ENCODE peak calls at places on chromosomes 11 and 22, in four cellular contexts. One of them, this sample, is unnamed.

GRCh38 chr22:43237280-43237679 is 50.3 kb upstream of the TTLL12 start:
- DNase-seq in amniotic stem cell: no peak
- DNase-seq in kidney tubule cell: no peak
- DNase-seq in natural killer cell treated with Interleukin-12 subunit alpha and Interleukin-12 subunit beta and Interleukin-15 and Interleukin-18, amount 100 ng/mL, for 72 hours: no peak
- DNase-seq in this sample: no peak

GRCh38 chr22:49482811-49483210 is 344.9 kb downstream of the BRD1 start:
- DNase-seq in kidney tubule cell: no peak
- DNase-seq in natural killer cell treated with Interleukin-12 subunit alpha and Interleukin-12 subunit beta and Interleukin-15 and Interleukin-18, amount 100 ng/mL, for 72 hours: no peak
- DNase-seq in amniotic stem cell: no peak
- DNase-seq in this sample: no peak

GRCh38 chr11:96869207-96869606 is 479.4 kb downstream of the JRKL start:
- DNase-seq in natural killer cell treated with Interleukin-12 subunit alpha and Interleukin-12 subunit beta and Interleukin-15 and Interleukin-18, amount 100 ng/mL, for 72 hours: no peak
- DNase-seq in amniotic stem cell: no peak
- DNase-seq in kidney tubule cell: no peak
- DNase-seq in this sample: no peak

GRCh38 chr11:14413307-14414072 is 54.5 kb upstream of the RRAS2 start:
- DNase-seq in kidney tubule cell: peak
- DNase-seq in amniotic stem cell: no peak
- DNase-seq in natural killer cell treated with Interleukin-12 subunit alpha and Interleukin-12 subunit beta and Interleukin-15 and Interleukin-18, amount 100 ng/mL, for 72 hours: peak
- DNase-seq in this sample: no peak

GRCh38 chr22:28477556-28477955 is 202.1 kb downstream of the TTC28 start:
- DNase-seq in kidney tubule cell: no peak
- DNase-seq in natural killer cell treated with Interleukin-12 subunit alpha and Interleukin-12 subunit beta and Interleukin-15 and Interleukin-18, amount 100 ng/mL, for 72 hours: no peak
- DNase-seq in amniotic stem cell: no peak
- DNase-seq in this sample: no peak

GRCh38 chr22:31343235-31344191 is 2.6 kb downstream of the PATZ1 start:
- DNase-seq in kidney tubule cell: peak
- DNase-seq in natural killer cell treated with Interleukin-12 subunit alpha and Interleukin-12 subunit beta and Interleukin-15 and Interleukin-18, amount 100 ng/mL, for 72 hours: no peak
- DNase-seq in amniotic stem cell: peak
- DNase-seq in this sample: no peak

GRCh38 chr22:47006433-47006832 is 244.0 kb downstream of the TBC1D22A start:
- DNase-seq in natural killer cell treated with Interleukin-12 subunit alpha and Interleukin-12 subunit beta and Interleukin-15 and Interleukin-18, amount 100 ng/mL, for 72 hours: no peak
- DNase-seq in amniotic stem cell: no peak
- DNase-seq in kidney tubule cell: no peak
- DNase-seq in this sample: no peak

GRCh38 chr11:97850726-97851125 is 1170.0 kb upstream of the CNTN5 start:
- DNase-seq in natural killer cell treated with Interleukin-12 subunit alpha and Interleukin-12 subunit beta and Interleukin-15 and Interleukin-18, amount 100 ng/mL, for 72 hours: no peak
- DNase-seq in kidney tubule cell: no peak
- DNase-seq in amniotic stem cell: no peak
- DNase-seq in this sample: no peak

GRCh38 chr22:23137468-23137867 is 4.3 kb downstream of the RSPH14 start:
- DNase-seq in kidney tubule cell: no peak
- DNase-seq in natural killer cell treated with Interleukin-12 subunit alpha and Interleukin-12 subunit beta and Interleukin-15 and Interleukin-18, amount 100 ng/mL, for 72 hours: no peak
- DNase-seq in amniotic stem cell: no peak
- DNase-seq in this sample: no peak

GRCh38 chr11:128411149-128411548 is 176.2 kb downstream of the ETS1 start:
- DNase-seq in natural killer cell treated with Interleukin-12 subunit alpha and Interleukin-12 subunit beta and Interleukin-15 and Interleukin-18, amount 100 ng/mL, for 72 hours: no peak
- DNase-seq in amniotic stem cell: no peak
- DNase-seq in kidney tubule cell: no peak
- DNase-seq in this sample: no peak

GRCh38 chr11:67269401-67270255 is 3.4 kb downstream of the GRK2 start:
- DNase-seq in natural killer cell treated with Interleukin-12 subunit alpha and Interleukin-12 subunit beta and Interleukin-15 and Interleukin-18, amount 100 ng/mL, for 72 hours: peak
- DNase-seq in kidney tubule cell: peak
- DNase-seq in amniotic stem cell: no peak
- DNase-seq in this sample: peak

GRCh38 chr22:40396882-40397281 is 26.5 kb downstream of the SGSM3 start:
- DNase-seq in amniotic stem cell: peak
- DNase-seq in kidney tubule cell: peak
- DNase-seq in natural killer cell treated with Interleukin-12 subunit alpha and Interleukin-12 subunit beta and Interleukin-15 and Interleukin-18, amount 100 ng/mL, for 72 hours: no peak
- DNase-seq in this sample: peak

GRCh38 chr11:119169272-119169719 is 771 bp downstream of the NLRX1 start:
- DNase-seq in kidney tubule cell: peak
- DNase-seq in natural killer cell treated with Interleukin-12 subunit alpha and Interleukin-12 subunit beta and Interleukin-15 and Interleukin-18, amount 100 ng/mL, for 72 hours: no peak
- DNase-seq in amniotic stem cell: no peak
- DNase-seq in this sample: no peak

GRCh38 chr11:85988780-85989179 is 80.1 kb downstream of the PICALM start:
- DNase-seq in natural killer cell treated with Interleukin-12 subunit alpha and Interleukin-12 subunit beta and Interleukin-15 and Interleukin-18, amount 100 ng/mL, for 72 hours: no peak
- DNase-seq in kidney tubule cell: no peak
- DNase-seq in amniotic stem cell: no peak
- DNase-seq in this sample: no peak

GRCh38 chr11:61905067-61905696 is 12.2 kb downstream of the RAB3IL1 start:
- DNase-seq in amniotic stem cell: no peak
- DNase-seq in natural killer cell treated with Interleukin-12 subunit alpha and Interleukin-12 subunit beta and Interleukin-15 and Interleukin-18, amount 100 ng/mL, for 72 hours: no peak
- DNase-seq in kidney tubule cell: no peak
- DNase-seq in this sample: no peak

GRCh38 chr11:111403021-111403725 is 24.1 kb upstream of the POU2AF1 start:
- DNase-seq in amniotic stem cell: no peak
- DNase-seq in kidney tubule cell: no peak
- DNase-seq in natural killer cell treated with Interleukin-12 subunit alpha and Interleukin-12 subunit beta and Interleukin-15 and Interleukin-18, amount 100 ng/mL, for 72 hours: no peak
- DNase-seq in this sample: no peak

GRCh38 chr22:37387793-37388192 is 39.5 kb downstream of the ELFN2 start:
- DNase-seq in amniotic stem cell: no peak
- DNase-seq in natural killer cell treated with Interleukin-12 subunit alpha and Interleukin-12 subunit beta and Interleukin-15 and Interleukin-18, amount 100 ng/mL, for 72 hours: no peak
- DNase-seq in kidney tubule cell: peak
- DNase-seq in this sample: no peak

GRCh38 chr11:43922974-43923326 is 19.5 kb upstream of the C11orf96 start:
- DNase-seq in amniotic stem cell: no peak
- DNase-seq in kidney tubule cell: no peak
- DNase-seq in natural killer cell treated with Interleukin-12 subunit alpha and Interleukin-12 subunit beta and Interleukin-15 and Interleukin-18, amount 100 ng/mL, for 72 hours: no peak
- DNase-seq in this sample: no peak

GRCh38 chr22:49582171-49582570 is 245.5 kb downstream of the BRD1 start:
- DNase-seq in kidney tubule cell: no peak
- DNase-seq in natural killer cell treated with Interleukin-12 subunit alpha and Interleukin-12 subunit beta and Interleukin-15 and Interleukin-18, amount 100 ng/mL, for 72 hours: no peak
- DNase-seq in amniotic stem cell: no peak
- DNase-seq in this sample: no peak

GRCh38 chr11:92845390-92846185 is 123.9 kb upstream of the MTNR1B start:
- DNase-seq in amniotic stem cell: no peak
- DNase-seq in kidney tubule cell: no peak
- DNase-seq in natural killer cell treated with Interleukin-12 subunit alpha and Interleukin-12 subunit beta and Interleukin-15 and Interleukin-18, amount 100 ng/mL, for 72 hours: no peak
- DNase-seq in this sample: no peak

GRCh38 chr11:6682591-6682935 is 577 bp downstream of the MRPL17 start:
- DNase-seq in amniotic stem cell: no peak
- DNase-seq in natural killer cell treated with Interleukin-12 subunit alpha and Interleukin-12 subunit beta and Interleukin-15 and Interleukin-18, amount 100 ng/mL, for 72 hours: no peak
- DNase-seq in kidney tubule cell: no peak
- DNase-seq in this sample: no peak

GRCh38 chr22:45918455-45919370 is 58.2 kb downstream of the WNT7B start:
- DNase-seq in kidney tubule cell: peak
- DNase-seq in natural killer cell treated with Interleukin-12 subunit alpha and Interleukin-12 subunit beta and Interleukin-15 and Interleukin-18, amount 100 ng/mL, for 72 hours: no peak
- DNase-seq in amniotic stem cell: no peak
- DNase-seq in this sample: peak

GRCh38 chr22:45602824-45603301 is 68.8 kb upstream of the ATXN10 start:
- DNase-seq in natural killer cell treated with Interleukin-12 subunit alpha and Interleukin-12 subunit beta and Interleukin-15 and Interleukin-18, amount 100 ng/mL, for 72 hours: peak
- DNase-seq in amniotic stem cell: no peak
- DNase-seq in kidney tubule cell: peak
- DNase-seq in this sample: no peak

GRCh38 chr11:33802414-33802950 is 28.2 kb upstream of the FBXO3 start:
- DNase-seq in amniotic stem cell: peak
- DNase-seq in natural killer cell treated with Interleukin-12 subunit alpha and Interleukin-12 subunit beta and Interleukin-15 and Interleukin-18, amount 100 ng/mL, for 72 hours: no peak
- DNase-seq in kidney tubule cell: peak
- DNase-seq in this sample: no peak